ENCODE peak calls at places on chromosomes 16 and 17, in four cellular contexts. A is cardiac muscle cell, Q is renal cortical epithelial cell, E is endothelial cell. V is an unnamed sample.

GRCh38 chr17:34840758-34841157 is 120.5 kb downstream of the CCT6B start:
- DNase-seq in A (no peak), E (no peak), Q (no peak), V (no peak)

GRCh38 chr17:51298508-51299371 is 38.4 kb downstream of the UTP18 start:
- DNase-seq in Q (peak; percentile 47), E (peak; percentile 23), A (peak; percentile 61), V (peak; percentile 14)

GRCh38 chr17:61974115-61974514 is 46.3 kb upstream of the INTS2 start:
- DNase-seq in E (no peak), Q (no peak), A (no peak), V (no peak)

GRCh38 chr16:87442581-87442966 is 50.2 kb downstream of the ZCCHC14 start:
- DNase-seq in E (no peak), Q (no peak), A (no peak), V (no peak)

GRCh38 chr17:66799839-66800537 is 34.9 kb upstream of the CACNG5 start:
- DNase-seq in A (no peak), Q (no peak), E (no peak), V (no peak)

GRCh38 chr17:4945176-4945943 is 3.0 kb downstream of the PFN1 start:
- DNase-seq in A (no peak), E (no peak), Q (peak; percentile 79), V (no peak)

GRCh38 chr16:58114827-58115825 is 14.1 kb downstream of the CFAP20 start:
- DNase-seq in A (no peak), Q (no peak), E (no peak), V (no peak)

GRCh38 chr17:64134216-64134970 is 4.4 kb upstream of the ERN1 start:
- DNase-seq in A (no peak), Q (no peak), E (no peak), V (no peak)

GRCh38 chr17:32536736-32537646 is 50.2 kb downstream of the CDK5R1 start:
- DNase-seq in Q (peak; percentile 25), E (no peak), A (no peak), V (no peak)

GRCh38 chr17:76141212-76142043 is at the start of gene FOXJ1:
- DNase-seq in Q (peak; percentile 85), A (peak; percentile 93), E (peak; percentile 93), V (peak; percentile 89)

GRCh38 chr17:77466140-77466539 is 325.4 kb downstream of the SEC14L1 start:
- DNase-seq in Q (no peak), E (peak; percentile 67), A (peak; percentile 61), V (peak; percentile 68)

GRCh38 chr16:19980866-19981265 is 92.8 kb downstream of the GPR139 start:
- DNase-seq in E (peak; percentile 12), A (peak; percentile 25), Q (peak; percentile 6), V (no peak)